ENCODE peak calls at places on chromosomes 12 and 14, in ten cellular contexts. U is HFF-Myc; S is AG08395; Y is stimulated activated CD4-positive, alpha-beta T cell treated with anti-CD3 and anti-CD28 coated beads, Interleukin-1b, Interleukin-23, amount 100 ng/mL, for 24 hours; C is NCI-H69; H is EL; F is WTC11; Q is KBM-7; D is stimulated activated CD8-positive, alpha-beta memory T cell treated with anti-CD3 and anti-CD28 coated beads, Interleukin-15, amount 100 ng/mL, for 24 hours; N is smooth muscle cell of the brain vasculature. L is an unnamed sample.

GRCh38 chr12:24679135-24679534 is 269.8 kb downstream of the BCAT1 start:
- DNase-seq in U (no peak), S (no peak), Y (no peak), C (no peak), H (no peak), F (no peak), Q (no peak), D (no peak), N (no peak), L (no peak)

GRCh38 chr12:33438025-33438772 is 1.4 kb downstream of the SYT10 start:
- DNase-seq in U (no peak), S (no peak), Y (no peak), C (no peak), H (no peak), F (peak), Q (no peak), D (no peak), N (no peak), L (no peak)

GRCh38 chr12:96988919-96989318 is 81.9 kb downstream of the NEDD1 start:
- DNase-seq in U (no peak), S (no peak), Y (no peak), C (no peak), H (no peak), F (no peak), Q (no peak), D (no peak), N (no peak), L (no peak)

GRCh38 chr12:82754856-82755255 is 68.2 kb downstream of the TMTC2 start:
- DNase-seq in U (no peak), S (no peak), Y (no peak), C (no peak), H (no peak), F (no peak), Q (no peak), D (no peak), N (no peak), L (no peak)

GRCh38 chr12:9751204-9752144 is 9.2 kb downstream of the CD69 start:
- DNase-seq in U (no peak), S (no peak), Y (no peak), C (peak), H (peak), F (no peak), Q (peak), D (no peak), N (no peak), L (no peak)

GRCh38 chr14:30426463-30426862 is 132.5 kb upstream of the G2E3 start:
- DNase-seq in U (no peak), S (no peak), Y (no peak), C (no peak), H (no peak), F (no peak), Q (no peak), D (no peak), N (no peak), L (no peak)

GRCh38 chr12:60106207-60106606 is 510.4 kb downstream of the SLC16A7 start:
- DNase-seq in U (peak), S (no peak), Y (no peak), C (no peak), H (peak), F (no peak), Q (no peak), D (no peak), N (no peak), L (no peak)

GRCh38 chr14:98304574-98304973 is 967.4 kb downstream of the BCL11B start:
- DNase-seq in U (no peak), S (no peak), Y (no peak), C (no peak), H (no peak), F (no peak), Q (no peak), D (no peak), N (no peak), L (no peak)

GRCh38 chr12:82149045-82149444 is 209.1 kb downstream of the CCDC59 start:
- DNase-seq in U (no peak), S (no peak), Y (no peak), C (no peak), H (no peak), F (no peak), Q (no peak), D (no peak), N (no peak), L (no peak)

GRCh38 chr14:91372680-91373495 is 44.7 kb downstream of the CCDC88C start:
- DNase-seq in U (no peak), S (no peak), Y (no peak), C (peak), H (no peak), F (no peak), Q (no peak), D (no peak), N (no peak), L (no peak)

GRCh38 chr12:109548258-109548657 is 25.0 kb downstream of the MMAB start:
- DNase-seq in U (no peak), S (no peak), Y (no peak), C (no peak), H (no peak), F (no peak), Q (no peak), D (no peak), N (no peak), L (no peak)

GRCh38 chr14:99318091-99318958 is 46.3 kb upstream of the BCL11B start:
- DNase-seq in U (no peak), S (no peak), Y (no peak), C (no peak), H (no peak), F (no peak), Q (no peak), D (no peak), N (no peak), L (no peak)

GRCh38 chr14:28754209-28754985 is 12.2 kb upstream of the FOXG1 start:
- DNase-seq in U (peak), S (peak), Y (no peak), C (peak), H (peak), F (peak), Q (peak), D (no peak), N (no peak), L (peak)

GRCh38 chr14:68546839-68547238 is 246.0 kb downstream of the ZFP36L1 start:
- DNase-seq in U (no peak), S (peak), Y (no peak), C (no peak), H (peak), F (no peak), Q (no peak), D (no peak), N (no peak), L (peak)

GRCh38 chr14:55267816-55268215 is 3.4 kb upstream of the FBXO34 start:
- DNase-seq in U (no peak), S (peak), Y (no peak), C (no peak), H (peak), F (no peak), Q (no peak), D (no peak), N (no peak), L (peak)

GRCh38 chr14:104752338-104752734 is 611 bp upstream of the SIVA1 start:
- DNase-seq in U (no peak), S (no peak), Y (no peak), C (no peak), H (no peak), F (no peak), Q (no peak), D (no peak), N (no peak), L (no peak)

GRCh38 chr14:22979748-22980392 is 2.5 kb downstream of the AJUBA start:
- DNase-seq in U (no peak), S (no peak), Y (no peak), C (no peak), H (peak), F (no peak), Q (no peak), D (no peak), N (no peak), L (no peak)

GRCh38 chr12:73798523-73798922 is 739.1 kb upstream of the ATXN7L3B start:
- DNase-seq in U (no peak), S (no peak), Y (no peak), C (no peak), H (no peak), F (no peak), Q (no peak), D (no peak), N (no peak), L (no peak)

GRCh38 chr14:93042968-93043940 is 72.5 kb downstream of the ITPK1 start:
- DNase-seq in U (peak), S (peak), Y (no peak), C (peak), H (peak), F (no peak), Q (no peak), D (no peak), N (no peak), L (peak)

GRCh38 chr12:102669056-102669455 is 188.7 kb upstream of the IGF1 start:
- DNase-seq in U (no peak), S (no peak), Y (no peak), C (no peak), H (no peak), F (no peak), Q (no peak), D (no peak), N (no peak), L (no peak)

GRCh38 chr12:62602445-62603060 is 135.9 kb downstream of the MON2 start:
- DNase-seq in U (peak), S (peak), Y (peak), C (peak), H (peak), F (peak), Q (peak), D (peak), N (peak), L (peak)

GRCh38 chr12:42109031-42109430 is 35.6 kb downstream of the GXYLT1 start:
- DNase-seq in U (no peak), S (no peak), Y (no peak), C (no peak), H (no peak), F (no peak), Q (no peak), D (no peak), N (no peak), L (no peak)

GRCh38 chr14:104341532-104342434 is 203.4 kb downstream of the KIF26A start:
- DNase-seq in U (no peak), S (no peak), Y (no peak), C (peak), H (no peak), F (peak), Q (peak), D (no peak), N (no peak), L (no peak)

GRCh38 chr12:6635375-6635855 is 344 bp downstream of the LPAR5 start:
- DNase-seq in U (no peak), S (no peak), Y (no peak), C (no peak), H (no peak), F (no peak), Q (peak), D (no peak), N (no peak), L (no peak)

L was measured in AG08396.